ENCODE peak calls at places on chromosomes 7 and 10, in ten cellular contexts. L is upper lobe of right lung, P is lower leg skin, T is GM03348, V is RPMI7951, N is G401, A is skeletal muscle cell, Z is T1000, W is HCT116, I is cardiac fibroblast. M is an unnamed sample.

GRCh38 chr10:112773783-112774182 is 176.3 kb upstream of the TCF7L2 start:
- DNase-seq in V (no peak), W (no peak), Z (no peak), A (no peak), T (no peak), P (no peak), L (no peak), N (no peak), I (no peak), M (no peak)

GRCh38 chr10:103394180-103394579 is 2.1 kb downstream of the ATP5MK start:
- DNase-seq in V (no peak), W (no peak), Z (no peak), T (no peak), A (no peak), N (no peak), P (peak), L (peak), I (peak), M (no peak)

GRCh38 chr7:116122972-116123595 is 87.3 kb upstream of the TES start:
- DNase-seq in A (no peak), W (peak), I (peak), P (no peak), Z (no peak), T (peak), V (peak), L (no peak), N (peak), M (no peak)

GRCh38 chr7:92669616-92670153 is 79.5 kb upstream of the FAM133B start:
- DNase-seq in L (no peak), I (peak), V (no peak), Z (no peak), A (no peak), W (no peak), N (no peak), T (peak), P (no peak), M (no peak)

GRCh38 chr7:129824291-129825004 is 128.3 kb downstream of the UBE2H start:
- DNase-seq in I (no peak), L (no peak), T (no peak), W (no peak), V (no peak), N (no peak), Z (no peak), P (peak), A (no peak), M (no peak)

GRCh38 chr7:128347573-128348147 is 4.0 kb upstream of the RBM28 start:
- DNase-seq in T (peak), A (no peak), L (peak), I (peak), N (peak), P (no peak), V (peak), W (peak), Z (no peak), M (no peak)

GRCh38 chr7:5382281-5383041 is 41.2 kb downstream of the TNRC18 start:
- DNase-seq in L (no peak), I (no peak), T (no peak), A (no peak), P (no peak), W (no peak), N (peak), Z (no peak), V (no peak), M (no peak)

GRCh38 chr10:82211331-82211730 is 336.3 kb downstream of the NRG3 start:
- DNase-seq in I (peak), L (no peak), P (no peak), Z (no peak), T (no peak), N (no peak), V (no peak), A (peak), W (no peak), M (no peak)

GRCh38 chr7:22846961-22847360 is 24.3 kb upstream of the TOMM7 start:
- DNase-seq in I (no peak), A (no peak), W (no peak), T (no peak), P (no peak), V (no peak), L (no peak), N (no peak), Z (no peak), M (no peak)

GRCh38 chr10:110802090-110802489 is 69.6 kb upstream of the PDCD4 start:
- DNase-seq in Z (no peak), V (peak), N (peak), P (no peak), L (no peak), W (no peak), I (peak), T (peak), A (peak), M (no peak)

GRCh38 chr7:2773608-2774007 is 70.5 kb downstream of the GNA12 start:
- DNase-seq in T (no peak), Z (no peak), L (no peak), W (no peak), A (no peak), I (no peak), N (no peak), P (no peak), V (no peak), M (no peak)

GRCh38 chr7:106218546-106218945 is 66.2 kb downstream of the NAMPT start:
- DNase-seq in V (peak), P (no peak), T (no peak), N (no peak), A (no peak), L (no peak), Z (no peak), I (peak), W (no peak), M (no peak)

GRCh38 chr10:75803816-75804576 is 372.6 kb downstream of the LRMDA start:
- DNase-seq in N (no peak), P (no peak), I (no peak), W (no peak), T (no peak), V (no peak), L (no peak), Z (no peak), A (peak), M (no peak)

GRCh38 chr7:80294321-80294720 is 159.7 kb downstream of the GNAI1 start:
- DNase-seq in P (no peak), I (peak), T (peak), V (no peak), Z (no peak), L (no peak), W (no peak), A (no peak), N (no peak), M (no peak)

GRCh38 chr10:69475433-69475830 is 24.2 kb downstream of the TSPAN15 start:
- DNase-seq in P (no peak), A (no peak), I (no peak), Z (no peak), W (no peak), T (peak), N (no peak), L (no peak), V (peak), M (no peak)

GRCh38 chr7:64618785-64619456 is 47.0 kb upstream of the ZNF107 start:
- DNase-seq in L (no peak), Z (peak), V (peak), N (peak), A (peak), W (peak), T (peak), I (peak), P (peak), M (no peak)

GRCh38 chr7:100575206-100575631 is 1.5 kb upstream of the SAP25 start:
- DNase-seq in P (no peak), L (peak), N (no peak), I (no peak), A (no peak), W (no peak), T (no peak), V (no peak), Z (no peak), M (no peak)

GRCh38 chr7:36784991-36785940 is 61.0 kb upstream of the AOAH start:
- DNase-seq in T (no peak), A (no peak), W (no peak), L (peak), P (no peak), I (peak), Z (no peak), V (no peak), N (no peak), M (peak)

GRCh38 chr7:134605978-134606923 is 40.4 kb upstream of the BPGM start:
- DNase-seq in L (no peak), P (peak), Z (no peak), A (no peak), N (peak), T (peak), V (peak), W (peak), I (peak), M (no peak)

GRCh38 chr7:42972703-42973500 is 40.7 kb downstream of the MRPL32 start:
- DNase-seq in W (no peak), I (peak), V (peak), N (no peak), Z (peak), L (no peak), A (peak), T (peak), P (no peak), M (no peak)

GRCh38 chr7:107332488-107333269 is 137.2 kb upstream of the GPR22 start:
- DNase-seq in P (no peak), T (no peak), I (no peak), L (no peak), W (no peak), A (no peak), N (no peak), Z (no peak), V (no peak), M (no peak)

GRCh38 chr7:92835851-92836488 is 403 bp downstream of the CDK6 start:
- DNase-seq in W (no peak), A (no peak), N (no peak), P (peak), I (peak), L (peak), V (peak), Z (no peak), T (peak), M (no peak)

GRCh38 chr10:114028425-114028824 is 15.2 kb upstream of the ADRB1 start:
- DNase-seq in W (no peak), V (no peak), I (no peak), L (no peak), N (no peak), T (no peak), P (no peak), A (no peak), Z (no peak), M (no peak)

GRCh38 chr7:90681336-90682019 is 85.4 kb downstream of the CDK14 start:
- DNase-seq in W (no peak), T (peak), P (no peak), I (no peak), N (no peak), V (peak), Z (no peak), L (no peak), A (no peak), M (no peak)

GRCh38 chr7:156612930-156613329 is 27.6 kb upstream of the RNF32 start:
- DNase-seq in W (no peak), I (no peak), P (no peak), T (no peak), Z (no peak), L (no peak), V (no peak), A (no peak), N (no peak), M (no peak)

GRCh38 chr10:20870839-20871238 is 26.3 kb downstream of the NEBL start:
- DNase-seq in I (no peak), A (no peak), T (no peak), V (no peak), Z (no peak), N (no peak), L (no peak), P (no peak), W (no peak), M (no peak)

GRCh38 chr7:150845471-150845870 is 6.8 kb upstream of the AOC1 start:
- DNase-seq in N (no peak), I (no peak), P (peak), W (no peak), A (no peak), T (no peak), Z (no peak), L (no peak), V (no peak), M (no peak)

GRCh38 chr10:95260397-95260881 is 30.4 kb downstream of the PDLIM1 start:
- DNase-seq in W (no peak), L (no peak), A (no peak), P (no peak), I (peak), Z (peak), T (peak), N (no peak), V (peak), M (no peak)

GRCh38 chr7:158828343-158829020 is 827 bp downstream of the ESYT2 start:
- DNase-seq in T (peak), A (no peak), P (peak), Z (no peak), W (no peak), V (no peak), L (peak), N (peak), I (peak), M (no peak)

GRCh38 chr7:116801092-116801710 is 61.2 kb upstream of the CAPZA2 start:
- DNase-seq in W (peak), A (no peak), L (no peak), T (peak), P (no peak), I (peak), V (peak), Z (no peak), N (no peak), M (peak)

GRCh38 chr7:30179016-30179436 is 44.2 kb downstream of the MTURN start:
- DNase-seq in A (no peak), N (no peak), I (no peak), Z (no peak), V (peak), P (no peak), L (no peak), T (no peak), W (no peak), M (no peak)

M was measured in keratinocyte.